ENCODE peak calls at places on chromosomes 1 and 21, in four cellular contexts. One of them, this sample, is unnamed.

GRCh38 chr1:224846119-224846907 is 83.2 kb upstream of the DNAH14 start:
- DNase-seq in HuH-7: no peak
- DNase-seq in activated CD4-positive, CD25-positive, alpha-beta regulatory T cell: no peak
- DNase-seq in stimulated activated CD8-positive, alpha-beta memory T cell treated with anti-CD3 and anti-CD28 coated beads, Interleukin-4, amount 100 ng/mL, for 24 hours: no peak
- DNase-seq in this sample: peak; percentile 57

GRCh38 chr1:3130268-3130667 is 61.3 kb downstream of the PRDM16 start:
- DNase-seq in HuH-7: no peak
- DNase-seq in activated CD4-positive, CD25-positive, alpha-beta regulatory T cell: no peak
- DNase-seq in stimulated activated CD8-positive, alpha-beta memory T cell treated with anti-CD3 and anti-CD28 coated beads, Interleukin-4, amount 100 ng/mL, for 24 hours: no peak
- DNase-seq in this sample: no peak

GRCh38 chr1:6860401-6860800 is 75.1 kb downstream of the CAMTA1 start:
- DNase-seq in HuH-7: no peak
- DNase-seq in activated CD4-positive, CD25-positive, alpha-beta regulatory T cell: no peak
- DNase-seq in stimulated activated CD8-positive, alpha-beta memory T cell treated with anti-CD3 and anti-CD28 coated beads, Interleukin-4, amount 100 ng/mL, for 24 hours: no peak
- DNase-seq in this sample: no peak

GRCh38 chr21:42455196-42455595 is 40.8 kb downstream of the RSPH1 start:
- DNase-seq in HuH-7: no peak
- DNase-seq in activated CD4-positive, CD25-positive, alpha-beta regulatory T cell: no peak
- DNase-seq in stimulated activated CD8-positive, alpha-beta memory T cell treated with anti-CD3 and anti-CD28 coated beads, Interleukin-4, amount 100 ng/mL, for 24 hours: no peak
- DNase-seq in this sample: no peak

GRCh38 chr1:37471345-37472231 is 2.8 kb upstream of the ZC3H12A start:
- DNase-seq in HuH-7: no peak
- DNase-seq in activated CD4-positive, CD25-positive, alpha-beta regulatory T cell: no peak
- DNase-seq in stimulated activated CD8-positive, alpha-beta memory T cell treated with anti-CD3 and anti-CD28 coated beads, Interleukin-4, amount 100 ng/mL, for 24 hours: no peak
- DNase-seq in this sample: peak; percentile 91

GRCh38 chr1:206002833-206003532 is at the start of gene RAB7B:
- DNase-seq in HuH-7: peak; percentile 42
- DNase-seq in activated CD4-positive, CD25-positive, alpha-beta regulatory T cell: no peak
- DNase-seq in stimulated activated CD8-positive, alpha-beta memory T cell treated with anti-CD3 and anti-CD28 coated beads, Interleukin-4, amount 100 ng/mL, for 24 hours: no peak
- DNase-seq in this sample: peak; percentile 54

GRCh38 chr1:210600421-210601195 is 271.9 kb downstream of the HHAT start:
- DNase-seq in HuH-7: no peak
- DNase-seq in activated CD4-positive, CD25-positive, alpha-beta regulatory T cell: no peak
- DNase-seq in stimulated activated CD8-positive, alpha-beta memory T cell treated with anti-CD3 and anti-CD28 coated beads, Interleukin-4, amount 100 ng/mL, for 24 hours: no peak
- DNase-seq in this sample: no peak

GRCh38 chr1:8373547-8374270 is 55.8 kb downstream of the SLC45A1 start:
- DNase-seq in HuH-7: no peak
- DNase-seq in activated CD4-positive, CD25-positive, alpha-beta regulatory T cell: no peak
- DNase-seq in stimulated activated CD8-positive, alpha-beta memory T cell treated with anti-CD3 and anti-CD28 coated beads, Interleukin-4, amount 100 ng/mL, for 24 hours: no peak
- DNase-seq in this sample: no peak

GRCh38 chr1:27548858-27549719 is 54.9 kb downstream of the AHDC1 start:
- DNase-seq in HuH-7: no peak
- DNase-seq in activated CD4-positive, CD25-positive, alpha-beta regulatory T cell: no peak
- DNase-seq in stimulated activated CD8-positive, alpha-beta memory T cell treated with anti-CD3 and anti-CD28 coated beads, Interleukin-4, amount 100 ng/mL, for 24 hours: no peak
- DNase-seq in this sample: no peak

GRCh38 chr1:200165493-200166220 is 138.1 kb downstream of the NR5A2 start:
- DNase-seq in HuH-7: no peak
- DNase-seq in activated CD4-positive, CD25-positive, alpha-beta regulatory T cell: no peak
- DNase-seq in stimulated activated CD8-positive, alpha-beta memory T cell treated with anti-CD3 and anti-CD28 coated beads, Interleukin-4, amount 100 ng/mL, for 24 hours: no peak
- DNase-seq in this sample: no peak

GRCh38 chr1:60281360-60281932 is 207.9 kb upstream of the C1orf87 start:
- DNase-seq in HuH-7: peak; percentile 68
- DNase-seq in activated CD4-positive, CD25-positive, alpha-beta regulatory T cell: no peak
- DNase-seq in stimulated activated CD8-positive, alpha-beta memory T cell treated with anti-CD3 and anti-CD28 coated beads, Interleukin-4, amount 100 ng/mL, for 24 hours: no peak
- DNase-seq in this sample: peak; percentile 90

GRCh38 chr1:185720633-185721272 is 13.4 kb upstream of the HMCN1 start:
- DNase-seq in HuH-7: no peak
- DNase-seq in activated CD4-positive, CD25-positive, alpha-beta regulatory T cell: no peak
- DNase-seq in stimulated activated CD8-positive, alpha-beta memory T cell treated with anti-CD3 and anti-CD28 coated beads, Interleukin-4, amount 100 ng/mL, for 24 hours: no peak
- DNase-seq in this sample: no peak

GRCh38 chr1:154697710-154698109 is 89.7 kb upstream of the ADAR start:
- DNase-seq in HuH-7: no peak
- DNase-seq in activated CD4-positive, CD25-positive, alpha-beta regulatory T cell: no peak
- DNase-seq in stimulated activated CD8-positive, alpha-beta memory T cell treated with anti-CD3 and anti-CD28 coated beads, Interleukin-4, amount 100 ng/mL, for 24 hours: no peak
- DNase-seq in this sample: no peak

GRCh38 chr1:94892604-94893280 is 34.2 kb downstream of the CNN3 start:
- DNase-seq in HuH-7: no peak
- DNase-seq in activated CD4-positive, CD25-positive, alpha-beta regulatory T cell: no peak
- DNase-seq in stimulated activated CD8-positive, alpha-beta memory T cell treated with anti-CD3 and anti-CD28 coated beads, Interleukin-4, amount 100 ng/mL, for 24 hours: no peak
- DNase-seq in this sample: no peak

GRCh38 chr1:39204441-39205081 is at the start of gene MACF1:
- DNase-seq in HuH-7: no peak
- DNase-seq in activated CD4-positive, CD25-positive, alpha-beta regulatory T cell: no peak
- DNase-seq in stimulated activated CD8-positive, alpha-beta memory T cell treated with anti-CD3 and anti-CD28 coated beads, Interleukin-4, amount 100 ng/mL, for 24 hours: no peak
- DNase-seq in this sample: peak; percentile 77

GRCh38 chr1:230495891-230496385 is 69.8 kb upstream of the PGBD5 start:
- DNase-seq in HuH-7: no peak
- DNase-seq in activated CD4-positive, CD25-positive, alpha-beta regulatory T cell: no peak
- DNase-seq in stimulated activated CD8-positive, alpha-beta memory T cell treated with anti-CD3 and anti-CD28 coated beads, Interleukin-4, amount 100 ng/mL, for 24 hours: no peak
- DNase-seq in this sample: no peak

GRCh38 chr1:192732787-192733186 is 76.1 kb upstream of the RGS2 start:
- DNase-seq in HuH-7: no peak
- DNase-seq in activated CD4-positive, CD25-positive, alpha-beta regulatory T cell: no peak
- DNase-seq in stimulated activated CD8-positive, alpha-beta memory T cell treated with anti-CD3 and anti-CD28 coated beads, Interleukin-4, amount 100 ng/mL, for 24 hours: no peak
- DNase-seq in this sample: no peak

GRCh38 chr1:37862330-37862729 is 2.9 kb upstream of the MTF1 start:
- DNase-seq in HuH-7: no peak
- DNase-seq in activated CD4-positive, CD25-positive, alpha-beta regulatory T cell: no peak
- DNase-seq in stimulated activated CD8-positive, alpha-beta memory T cell treated with anti-CD3 and anti-CD28 coated beads, Interleukin-4, amount 100 ng/mL, for 24 hours: no peak
- DNase-seq in this sample: no peak

GRCh38 chr1:53733975-53734649 is 4.9 kb downstream of the GLIS1 start:
- DNase-seq in HuH-7: no peak
- DNase-seq in activated CD4-positive, CD25-positive, alpha-beta regulatory T cell: no peak
- DNase-seq in stimulated activated CD8-positive, alpha-beta memory T cell treated with anti-CD3 and anti-CD28 coated beads, Interleukin-4, amount 100 ng/mL, for 24 hours: no peak
- DNase-seq in this sample: no peak

GRCh38 chr1:165365344-165365743 is 8.8 kb upstream of the LMX1A start:
- DNase-seq in HuH-7: no peak
- DNase-seq in activated CD4-positive, CD25-positive, alpha-beta regulatory T cell: no peak
- DNase-seq in stimulated activated CD8-positive, alpha-beta memory T cell treated with anti-CD3 and anti-CD28 coated beads, Interleukin-4, amount 100 ng/mL, for 24 hours: no peak
- DNase-seq in this sample: peak; percentile 74

This sample was measured in endodermal cell.